ENCODE peak calls at places on chromosomes 1 and 21, in four cellular contexts. K is fibroblast of lung, S is endothelial cell of umbilical vein, C is neural progenitor cell. Z is an unnamed sample.

GRCh38 chr1:208101661-208102431 is 142.3 kb downstream of the PLXNA2 start:
- DNase-seq in K (peak; percentile 50), S (peak; percentile 55), C (peak; percentile 72), Z (peak; percentile 31)

GRCh38 chr1:36567601-36568341 is 85.1 kb upstream of the CSF3R start:
- DNase-seq in K (no peak), S (no peak), C (peak; percentile 38), Z (no peak)

GRCh38 chr21:28884481-28884880 is 108.2 kb downstream of the LTN1 start:
- DNase-seq in K (peak; percentile 16), S (no peak), C (no peak), Z (peak; percentile 14)

GRCh38 chr1:111754964-111755320 is 759 bp upstream of the DDX20 start:
- DNase-seq in K (peak; percentile 45), S (no peak), C (peak; percentile 69), Z (no peak)

GRCh38 chr1:230268371-230269170 is 157.6 kb downstream of the PGBD5 start:
- DNase-seq in K (peak; percentile 61), S (peak; percentile 64), C (peak; percentile 78), Z (peak; percentile 50)

GRCh38 chr1:63640633-63641567 is 47.7 kb downstream of the PGM1 start:
- DNase-seq in K (no peak), S (no peak), C (no peak), Z (no peak)

GRCh38 chr21:42614391-42614790 is 39.0 kb upstream of the PDE9A start:
- DNase-seq in K (no peak), S (no peak), C (no peak), Z (no peak)

GRCh38 chr1:201874672-201875071 is 14.0 kb upstream of the SHISA4 start:
- DNase-seq in K (no peak), S (no peak), C (no peak), Z (no peak)

GRCh38 chr1:60847855-60848582 is 234.3 kb upstream of the NFIA start:
- DNase-seq in K (no peak), S (no peak), C (no peak), Z (no peak)

GRCh38 chr1:25802915-25803314 is 2.9 kb downstream of the SELENON start:
- DNase-seq in K (no peak), S (no peak), C (no peak), Z (no peak)

GRCh38 chr1:40495315-40495903 is 13.2 kb upstream of the EXO5 start:
- DNase-seq in K (peak; percentile 7), S (no peak), C (no peak), Z (peak; percentile 8)

GRCh38 chr1:22277662-22278061 is 134.8 kb upstream of the WNT4 start:
- DNase-seq in K (no peak), S (no peak), C (no peak), Z (no peak)

GRCh38 chr1:60637651-60638050 is 444.7 kb upstream of the NFIA start:
- DNase-seq in K (no peak), S (no peak), C (no peak), Z (no peak)

GRCh38 chr1:26693557-26694184 is 2.1 kb upstream of the ARID1A start:
- DNase-seq in K (no peak), S (no peak), C (peak; percentile 31), Z (no peak)

GRCh38 chr1:24253569-24253968 is 65.6 kb upstream of the GRHL3 start:
- DNase-seq in K (no peak), S (no peak), C (no peak), Z (no peak)

GRCh38 chr1:201645956-201646355 is 107.0 kb downstream of the NAV1 start:
- DNase-seq in K (no peak), S (peak; percentile 17), C (no peak), Z (no peak)

GRCh38 chr1:43834280-43835140 is 99.1 kb upstream of the ARTN start:
- DNase-seq in K (peak; percentile 97), S (peak; percentile 13), C (peak; percentile 21), Z (peak; percentile 98)

GRCh38 chr1:51936531-51936930 is 54.0 kb downstream of the RAB3B start:
- DNase-seq in K (no peak), S (no peak), C (no peak), Z (no peak)

GRCh38 chr1:228007801-228008341 is 1.1 kb downstream of the WNT3A start:
- DNase-seq in K (no peak), S (no peak), C (no peak), Z (no peak)

GRCh38 chr1:7284839-7285435 is 486.2 kb upstream of the VAMP3 start:
- DNase-seq in K (peak; percentile 50), S (no peak), C (no peak), Z (peak; percentile 33)

GRCh38 chr21:38325216-38325615 is 68.4 kb downstream of the KCNJ15 start:
- DNase-seq in K (no peak), S (no peak), C (no peak), Z (no peak)

GRCh38 chr1:62436039-62436465 is 797 bp upstream of the USP1 start:
- DNase-seq in K (no peak), S (no peak), C (no peak), Z (no peak)

GRCh38 chr1:218402771-218403110 is 57.6 kb downstream of the TGFB2 start:
- DNase-seq in K (peak; percentile 39), S (no peak), C (no peak), Z (no peak)

GRCh38 chr1:234745844-234746797 is 136.1 kb upstream of the IRF2BP2 start:
- DNase-seq in K (peak; percentile 96), S (peak; percentile 70), C (peak; percentile 60), Z (peak; percentile 93)

GRCh38 chr1:45340816-45341215 is 576 bp upstream of the MUTYH start:
- DNase-seq in K (no peak), S (no peak), C (no peak), Z (no peak)

GRCh38 chr1:64502924-64503323 is 33.0 kb downstream of the CACHD1 start:
- DNase-seq in K (peak; percentile 75), S (peak; percentile 85), C (no peak), Z (peak; percentile 72)

GRCh38 chr1:180527270-180527669 is 24.9 kb upstream of the ACBD6 start:
- DNase-seq in K (peak; percentile 88), S (peak; percentile 56), C (no peak), Z (peak; percentile 80)

GRCh38 chr1:97500696-97501297 is 420.0 kb downstream of the DPYD start:
- DNase-seq in K (peak; percentile 0), S (no peak), C (peak; percentile 73), Z (no peak)

GRCh38 chr1:24437631-24438396 is 22.2 kb downstream of the NIPAL3 start:
- DNase-seq in K (no peak), S (no peak), C (no peak), Z (no peak)

GRCh38 chr21:35408401-35408800 is 359.3 kb upstream of the RUNX1 start:
- DNase-seq in K (peak; percentile 53), S (no peak), C (peak; percentile 4), Z (no peak)

GRCh38 chr1:72636636-72637035 is 354.3 kb upstream of the NEGR1 start:
- DNase-seq in K (peak; percentile 40), S (peak; percentile 80), C (no peak), Z (peak; percentile 20)

DNA sequence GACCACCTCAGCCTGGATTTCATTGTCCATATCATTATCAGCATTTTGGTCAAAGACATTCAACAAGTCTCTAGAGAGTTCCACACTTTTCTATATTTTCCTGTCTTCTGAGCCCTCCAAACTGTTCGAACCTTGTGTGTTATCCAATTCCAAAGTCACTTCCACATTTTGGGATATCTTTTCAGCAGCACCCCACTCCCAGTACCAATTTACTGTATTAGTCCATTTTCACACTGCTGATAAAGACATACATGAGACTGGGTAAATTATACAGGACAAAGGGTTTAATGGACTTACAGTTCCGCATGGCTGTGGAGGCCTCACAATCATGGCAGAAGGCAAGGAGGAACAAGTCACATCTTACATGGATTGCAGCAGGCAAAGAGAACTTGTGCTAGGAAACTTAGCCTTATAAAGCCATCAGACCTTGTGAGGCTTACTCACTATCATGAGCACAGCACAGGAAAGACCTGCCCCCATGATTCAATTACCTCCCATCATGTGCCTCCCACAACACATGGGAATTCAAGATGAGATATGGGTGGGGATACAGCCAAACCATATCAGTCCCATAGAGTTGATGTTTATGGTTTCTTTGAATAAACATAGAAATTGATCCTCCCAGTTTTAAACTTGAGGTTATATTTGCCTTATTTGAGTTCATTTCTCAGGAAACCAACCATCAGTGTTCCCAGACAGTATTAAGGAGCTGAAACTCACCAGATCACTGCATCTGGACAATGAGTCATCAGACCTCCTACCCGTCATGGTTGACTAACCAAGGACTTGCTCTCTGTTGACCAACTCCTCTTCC is 322.7 kb upstream of the DUSP10 start:
- DNase-seq in K (peak; percentile 87), S (no peak), C (no peak), Z (peak; percentile 85)
- H2AFZ ChIP-seq in K (no peak overlapping the region), S (no peak overlapping the region), C (no peak overlapping the region), Z (no peak overlapping the region)

DNA sequence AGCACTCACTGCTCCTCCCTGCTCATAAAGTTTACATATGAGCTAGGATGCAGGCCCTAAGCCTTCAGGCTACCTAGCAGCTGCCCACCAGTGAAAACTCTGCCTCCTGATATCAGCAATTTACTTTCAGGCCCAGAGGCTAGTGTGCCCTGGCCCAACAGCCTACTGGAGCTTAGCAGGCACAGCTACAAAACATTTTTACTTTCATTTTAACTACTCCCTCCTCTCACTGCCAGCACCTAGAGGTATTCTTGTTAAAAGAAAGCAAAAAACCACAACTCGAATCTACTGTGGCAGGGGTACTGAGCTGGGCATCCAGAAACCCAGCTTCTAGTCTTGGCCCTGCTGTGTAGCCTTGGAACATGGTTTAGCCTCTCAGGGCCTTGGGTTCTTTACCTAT is 5.8 kb upstream of the LORICRIN start:
- DNase-seq in K (no peak), S (no peak), C (no peak), Z (no peak)
- H3K4me3 ChIP-seq in K (no peak overlapping the region), S (no peak overlapping the region), C (no peak overlapping the region), Z (no peak overlapping the region)

GRCh38 chr1:9766759-9767442 is 56.9 kb downstream of the CLSTN1 start:
- DNase-seq in K (peak; percentile 100), S (no peak), C (no peak), Z (peak; percentile 100)
- H2AFZ ChIP-seq in K (no peak overlapping the region), S (no peak overlapping the region), C (no peak overlapping the region), Z (no peak overlapping the region)

GRCh38 chr1:9454494-9455066 is 84.7 kb upstream of the SLC25A33 start:
- DNase-seq in K (no peak), S (no peak), C (no peak), Z (no peak)
- H3K4me3 ChIP-seq in K (no peak overlapping the region), S (no peak overlapping the region), C (no peak overlapping the region), Z (no peak overlapping the region)

GRCh38 chr1:31704261-31705079 is 653 bp upstream of the COL16A1 start:
- DNase-seq in K (peak; percentile 78), S (no peak), C (peak; percentile 19), Z (peak; percentile 72)
- H2AFZ ChIP-seq in K (no peak overlapping the region), S (no peak overlapping the region), C (peak overlapping the region; percentile 88), Z (peak overlapping the region; percentile 23)

GRCh38 chr21:20721151-20721550 is 277.1 kb upstream of the NCAM2 start:
- DNase-seq in K (peak; percentile 50), S (no peak), C (no peak), Z (peak; percentile 43)
- H3K4me3 ChIP-seq in K (no peak overlapping the region), S (no peak overlapping the region), C (no peak overlapping the region), Z (no peak overlapping the region)

GRCh38 chr1:68113961-68114360 is 63.5 kb upstream of the DIRAS3 start:
- DNase-seq in K (no peak), S (no peak), C (no peak), Z (no peak)

GRCh38 chr1:68115308-68115707 is 64.9 kb upstream of the DIRAS3 start:
- DNase-seq in K (no peak), S (no peak), C (no peak), Z (no peak)

GRCh38 chr1:68117416-68117815 is 67.0 kb upstream of the DIRAS3 start:
- DNase-seq in K (no peak), S (no peak), C (no peak), Z (no peak)

GRCh38 chr1:68119445-68119844 is 69.0 kb upstream of the DIRAS3 start:
- DNase-seq in K (no peak), S (no peak), C (no peak), Z (no peak)

GRCh38 chr1:68116643-68117235 is 66.3 kb upstream of the DIRAS3 start:
- DNase-seq in K (peak; percentile 48), S (peak; percentile 53), C (peak; percentile 63), Z (no peak)
- H2AFZ ChIP-seq in K (no peak overlapping the region), S (no peak overlapping the region), C (no peak overlapping the region), Z (no peak overlapping the region)